ENCODE peak calls at places on chromosomes 7 and 10, in four cellular contexts. One of them, this sample, is unnamed.

GRCh38 chr10:3747984-3748383 is 37.0 kb downstream of the KLF6 start:
- DNase-seq in H9: no peak
- DNase-seq in LoVo: no peak
- DNase-seq in head of caudate nucleus: no peak
- DNase-seq in this sample: no peak

GRCh38 chr7:64863969-64864368 is 39.1 kb upstream of the ZNF273 start:
- DNase-seq in LoVo: no peak
- DNase-seq in H9: peak; percentile 3
- DNase-seq in head of caudate nucleus: no peak
- DNase-seq in this sample: no peak

GRCh38 chr7:24052572-24053223 is 231.3 kb upstream of the NPY start:
- DNase-seq in head of caudate nucleus: no peak
- DNase-seq in H9: no peak
- DNase-seq in LoVo: peak; percentile 26
- DNase-seq in this sample: no peak

GRCh38 chr10:11225935-11226334 is 208.3 kb downstream of the CELF2 start:
- DNase-seq in H9: no peak
- DNase-seq in head of caudate nucleus: no peak
- DNase-seq in LoVo: no peak
- DNase-seq in this sample: peak; percentile 11

GRCh38 chr7:15464762-15465144 is 97.1 kb downstream of the AGMO start:
- DNase-seq in H9: no peak
- DNase-seq in head of caudate nucleus: no peak
- DNase-seq in LoVo: no peak
- DNase-seq in this sample: no peak

GRCh38 chr10:50993817-50994251 is 80.5 kb upstream of the PRKG1 start:
- DNase-seq in LoVo: no peak
- DNase-seq in H9: no peak
- DNase-seq in head of caudate nucleus: no peak
- DNase-seq in this sample: no peak

GRCh38 chr7:133491319-133491718 is 238.4 kb downstream of the EXOC4 start:
- DNase-seq in LoVo: no peak
- DNase-seq in head of caudate nucleus: no peak
- DNase-seq in H9: no peak
- DNase-seq in this sample: no peak

GRCh38 chr7:124800386-124800785 is 34.8 kb upstream of the GPR37 start:
- DNase-seq in head of caudate nucleus: no peak
- DNase-seq in H9: no peak
- DNase-seq in LoVo: no peak
- DNase-seq in this sample: no peak

GRCh38 chr10:72162978-72163377 is 52.8 kb upstream of the ANAPC16 start:
- DNase-seq in H9: no peak
- DNase-seq in head of caudate nucleus: no peak
- DNase-seq in LoVo: no peak
- DNase-seq in this sample: peak; percentile 51

GRCh38 chr10:130372222-130372621 is 236.0 kb downstream of the GLRX3 start:
- DNase-seq in H9: no peak
- DNase-seq in head of caudate nucleus: no peak
- DNase-seq in LoVo: no peak
- DNase-seq in this sample: no peak

GRCh38 chr10:132434405-132435005 is 37.5 kb downstream of the PWWP2B start:
- DNase-seq in head of caudate nucleus: no peak
- DNase-seq in LoVo: no peak
- DNase-seq in H9: no peak
- DNase-seq in this sample: peak; percentile 72

GRCh38 chr10:69898524-69898923 is 96.8 kb downstream of the COL13A1 start:
- DNase-seq in H9: no peak
- DNase-seq in head of caudate nucleus: no peak
- DNase-seq in LoVo: no peak
- DNase-seq in this sample: no peak